ENCODE peak calls at places on chromosomes 2 and 18, in four cellular contexts. W is foreskin fibroblast, Y is heart right ventricle, X is neural progenitor cell. N is an unnamed sample.
A peak's percentile ranks its signal among the peaks of the same experiment; 100 is the strongest.

GRCh38 chr2:67930156-67930555 is 132.6 kb downstream of the C1D start:
- DNase-seq in W (no peak), Y (no peak), X (peak; percentile 83), N (peak; percentile 71)

GRCh38 chr2:220847587-220847986 is 724.5 kb downstream of the EPHA4 start:
- DNase-seq in W (peak; percentile 85), Y (no peak), X (no peak), N (no peak)

GRCh38 chr2:215931256-215931903 is 82.0 kb downstream of the MREG start:
- DNase-seq in W (peak; percentile 70), Y (peak; percentile 61), X (peak; percentile 74), N (peak; percentile 89)

GRCh38 chr2:214810670-214811069 is 1.2 kb upstream of the BARD1 start:
- DNase-seq in W (no peak), Y (no peak), X (no peak), N (peak; percentile 56)

GRCh38 chr2:236215761-236216333 is 47.7 kb upstream of the GBX2 start:
- DNase-seq in W (no peak), Y (no peak), X (no peak), N (no peak)

GRCh38 chr18:62450546-62451395 is 72.1 kb upstream of the ZCCHC2 start:
- DNase-seq in W (peak; percentile 74), Y (peak; percentile 66), X (no peak), N (peak; percentile 95)

GRCh38 chr2:103410221-103410620 is 648.4 kb downstream of the TMEM182 start:
- DNase-seq in W (no peak), Y (no peak), X (no peak), N (no peak)

GRCh38 chr18:31819106-31819924 is 58.6 kb upstream of the SLC25A52 start:
- DNase-seq in W (peak; percentile 16), Y (no peak), X (peak; percentile 70), N (peak; percentile 75)

GRCh38 chr2:152222975-152223638 is 47.5 kb upstream of the STAM2 start:
- DNase-seq in W (peak; percentile 51), Y (peak; percentile 84), X (peak; percentile 16), N (peak; percentile 90)

GRCh38 chr2:219309278-219309677 is at the start of gene PTPRN:
- DNase-seq in W (peak; percentile 35), Y (no peak), X (peak; percentile 87), N (peak; percentile 97)

GRCh38 chr18:36162981-36163380 is 24.3 kb upstream of the MOCOS start:
- DNase-seq in W (no peak), Y (no peak), X (no peak), N (no peak)

GRCh38 chr2:16746329-16746728 is 80.7 kb upstream of the CYRIA start:
- DNase-seq in W (no peak), Y (no peak), X (no peak), N (no peak)

GRCh38 chr18:57437433-57437781 is 2.2 kb downstream of the ONECUT2 start:
- DNase-seq in W (no peak), Y (no peak), X (peak; percentile 37), N (peak; percentile 61)

GRCh38 chr18:66562279-66562678 is 41.6 kb downstream of the CDH19 start:
- DNase-seq in W (no peak), Y (no peak), X (no peak), N (peak; percentile 59)

GRCh38 chr18:77360315-77361186 is 110.9 kb downstream of the GALR1 start:
- DNase-seq in W (no peak), Y (no peak), X (peak; percentile 56), N (no peak)